ENCODE peak calls at places on chromosome 4, in ten cellular contexts. G is K562, S is bronchial epithelial cell, W is AG09309, Q is epithelial cell of proximal tubule, Y is testis, T is fibroblast of pulmonary artery, L is astrocyte, P is vagina, H is left ventricle myocardium inferior. D is an unnamed sample.

GRCh38 chr4:60962286-60962685 is 237.8 kb upstream of the ADGRL3 start:
- DNase-seq in H (no peak), Y (no peak), Q (no peak), L (no peak), G (no peak), S (no peak), T (no peak), W (no peak), P (no peak), D (peak; percentile 4)

GRCh38 chr4:121951570-121952110 is at the start of gene TRPC3:
- DNase-seq in W (no peak), S (no peak), P (no peak), G (peak; percentile 28), Y (peak; percentile 38), L (peak; percentile 10), Q (no peak), T (no peak), H (peak; percentile 23), D (peak; percentile 16)

GRCh38 chr4:140717313-140717712 is 38.9 kb downstream of the TBC1D9 start:
- DNase-seq in T (no peak), S (peak; percentile 52), Y (no peak), G (no peak), P (no peak), H (no peak), W (no peak), Q (no peak), L (no peak), D (no peak)

GRCh38 chr4:17163156-17163555 is 264.7 kb upstream of the LDB2 start:
- DNase-seq in H (no peak), T (no peak), G (no peak), Q (no peak), W (no peak), Y (no peak), S (no peak), L (no peak), P (no peak), D (no peak)

GRCh38 chr4:38310446-38311043 is 350.3 kb downstream of the PTTG2 start:
- DNase-seq in S (no peak), G (no peak), W (no peak), L (peak; percentile 51), H (no peak), Y (no peak), T (no peak), P (no peak), Q (no peak), D (no peak)

GRCh38 chr4:112633477-112634235 is 3.1 kb downstream of the ZGRF1 start:
- DNase-seq in Q (no peak), Y (no peak), P (no peak), L (peak; percentile 5), H (no peak), W (no peak), T (peak; percentile 71), S (peak; percentile 29), G (peak; percentile 37), D (peak; percentile 70)

GRCh38 chr4:98662619-98663225 is 4.3 kb upstream of the TSPAN5 start:
- DNase-seq in P (no peak), T (no peak), Q (no peak), W (no peak), Y (no peak), H (no peak), S (peak; percentile 44), G (no peak), L (peak; percentile 95), D (no peak)

GRCh38 chr4:149961876-149962597 is 116.2 kb upstream of the DCLK2 start:
- DNase-seq in G (no peak), H (no peak), S (peak; percentile 60), L (peak; percentile 62), P (no peak), T (peak; percentile 69), Y (no peak), W (no peak), Q (peak; percentile 53), D (peak; percentile 81)

GRCh38 chr4:37845201-37845600 is 18.7 kb downstream of the PGM2 start:
- DNase-seq in S (no peak), P (no peak), G (no peak), T (no peak), W (no peak), Q (no peak), L (no peak), H (no peak), Y (no peak), D (no peak)

GRCh38 chr4:5365071-5366008 is 314.1 kb downstream of the STK32B start:
- DNase-seq in G (no peak), Q (peak; percentile 76), Y (no peak), W (peak; percentile 95), T (peak; percentile 59), P (no peak), S (peak; percentile 100), L (peak; percentile 91), H (no peak), D (peak; percentile 49)

GRCh38 chr4:168218663-168219062 is 99.9 kb downstream of the DDX60 start:
- DNase-seq in P (no peak), S (peak; percentile 91), W (peak; percentile 37), Y (no peak), T (peak; percentile 75), L (peak; percentile 95), Q (peak; percentile 10), H (no peak), G (no peak), D (peak; percentile 76)

GRCh38 chr4:92104506-92104905 is 199.3 kb upstream of the GRID2 start:
- DNase-seq in G (peak; percentile 6), W (no peak), H (no peak), T (no peak), Q (no peak), P (no peak), L (no peak), Y (no peak), S (peak; percentile 7), D (peak; percentile 7)

GRCh38 chr4:92175250-92175649 is 128.5 kb upstream of the GRID2 start:
- DNase-seq in S (no peak), Q (no peak), H (no peak), W (no peak), L (no peak), P (no peak), Y (no peak), G (no peak), T (no peak), D (no peak)

GRCh38 chr4:76733380-76733779 is 164.6 kb downstream of the SOWAHB start:
- DNase-seq in L (no peak), G (no peak), P (no peak), Q (no peak), S (peak; percentile 28), H (no peak), T (no peak), W (no peak), Y (peak; percentile 25), D (no peak)

GRCh38 chr4:156771171-156771837 is 200.3 kb downstream of the PDGFC start:
- DNase-seq in H (no peak), S (peak; percentile 100), Y (no peak), G (no peak), T (peak; percentile 78), W (peak; percentile 68), Q (no peak), P (no peak), L (peak; percentile 82), D (peak; percentile 69)

GRCh38 chr4:147496500-147496899 is 15.6 kb downstream of the EDNRA start:
- DNase-seq in W (no peak), Q (no peak), P (no peak), L (no peak), G (no peak), S (peak; percentile 81), H (no peak), Y (no peak), T (no peak), D (no peak)

GRCh38 chr4:166257891-166258290 is 384.9 kb downstream of the TLL1 start:
- DNase-seq in W (no peak), L (no peak), T (no peak), H (no peak), S (no peak), P (no peak), Q (no peak), G (no peak), Y (no peak), D (no peak)

DNA sequence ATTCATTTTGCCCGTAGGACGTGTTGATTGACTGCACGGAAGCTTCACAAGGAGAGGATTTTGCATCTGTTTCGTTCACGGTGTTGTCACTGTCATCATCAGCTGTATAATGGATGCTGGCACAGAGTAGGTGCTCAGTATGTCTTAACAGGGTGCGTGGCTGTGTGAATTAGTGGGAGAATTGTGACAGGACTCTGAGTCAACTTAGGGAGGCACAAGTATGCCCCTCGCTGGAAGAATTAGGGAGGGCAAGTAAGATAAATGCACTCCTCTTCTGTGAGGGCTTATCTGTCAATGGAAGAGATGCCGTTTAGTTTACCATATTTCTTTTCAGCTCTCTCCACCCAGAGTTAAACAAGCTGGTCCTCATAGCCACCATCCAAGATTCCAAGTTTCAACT is 107.2 kb downstream of the TRIML1 start:
- DNase-seq in P (no peak), S (no peak), G (no peak), W (no peak), H (no peak), T (no peak), L (no peak), Q (no peak), Y (no peak), D (no peak)
- TF ChIP-seq CTCF in P (no peak), S (no peak), G (no peak), W (peak; percentile 35), H (no peak), T (no peak), L (no peak), Q (peak; percentile 26), Y (no peak), D (peak; percentile 4)

DNA sequence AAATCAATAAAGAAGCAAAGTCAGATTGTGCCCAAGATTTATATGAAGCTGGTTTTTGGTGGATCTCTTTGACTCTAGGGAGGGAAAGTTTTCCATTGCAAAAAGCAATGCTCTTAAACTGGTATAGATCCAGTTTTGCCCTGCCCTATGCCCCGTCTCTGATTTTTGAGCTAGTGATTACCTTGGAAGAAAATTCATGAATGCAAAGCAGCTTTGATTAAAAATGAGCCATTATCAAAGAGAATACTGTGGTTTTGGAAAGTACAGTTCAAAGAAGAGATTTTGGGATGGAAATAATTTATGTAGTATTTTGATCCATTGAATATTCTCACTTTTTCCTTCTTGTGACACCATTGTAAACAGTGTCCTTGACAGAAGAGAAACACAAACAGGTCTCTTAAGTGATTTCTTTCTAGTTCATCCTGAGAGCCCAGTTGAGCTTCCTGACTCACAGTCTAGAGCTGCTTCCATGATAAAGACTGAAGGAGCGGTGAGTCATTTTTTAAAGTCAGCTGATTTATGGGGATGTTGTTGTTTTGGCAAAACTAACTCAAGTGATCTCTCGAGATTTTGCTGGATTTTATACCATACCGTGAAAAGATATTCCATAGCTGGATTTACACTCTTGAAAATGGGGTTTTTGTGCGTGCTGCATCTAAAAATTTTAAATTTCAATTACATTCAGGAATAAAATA is 76.7 kb downstream of the AFF1 start:
- DNase-seq in T (peak; percentile 92), Y (no peak), L (peak; percentile 90), Q (peak; percentile 89), G (peak; percentile 84), P (no peak), S (peak; percentile 94), H (no peak), W (peak; percentile 61), D (peak; percentile 94)
- H3K4me3 ChIP-seq in T (no peak overlapping the region), Y (no peak overlapping the region), L (no peak overlapping the region), Q (peak overlapping the region; percentile 38), G (no peak overlapping the region), P (no peak overlapping the region), S (no peak overlapping the region), H (peak overlapping the region; percentile 14), W (no peak overlapping the region), D (no peak overlapping the region)

GRCh38 chr4:130336585-130337217 is 1240.7 kb downstream of the C4orf33 start:
- DNase-seq in Y (no peak), T (peak; percentile 41), S (peak; percentile 41), G (no peak), Q (no peak), L (peak; percentile 9), H (no peak), P (no peak), W (no peak), D (peak; percentile 72)
- TF ChIP-seq CTCF in Y (no peak), T (peak; percentile 54), S (peak; percentile 40), G (no peak), Q (peak; percentile 70), L (peak; percentile 74), H (peak; percentile 60), P (no peak), W (peak; percentile 4), D (peak; percentile 67)

GRCh38 chr4:143017210-143017609 is 167.5 kb upstream of the USP38 start:
- DNase-seq in T (no peak), H (no peak), P (no peak), S (no peak), W (no peak), Y (no peak), L (no peak), Q (no peak), G (no peak), D (no peak)
- H3K4me3 ChIP-seq in T (no peak overlapping the region), H (no peak overlapping the region), P (no peak overlapping the region), S (no peak overlapping the region), W (no peak overlapping the region), Y (no peak overlapping the region), L (no peak overlapping the region), Q (no peak overlapping the region), G (no peak overlapping the region), D (no peak overlapping the region)